ENCODE peak calls at places on chromosomes 12 and 14, in four cellular contexts. M is ovary, T is uterus, S is suprapubic skin. N is an unnamed sample.

GRCh38 chr12:15634010-15634676 is 155.0 kb downstream of the EPS8 start:
- DNase-seq in T (no peak), S (no peak), M (no peak), N (no peak)

GRCh38 chr12:130158775-130159100 is 3.5 kb upstream of the FZD10 start:
- DNase-seq in M (no peak), S (no peak), T (no peak), N (no peak)

GRCh38 chr12:130970165-130970907 is 16.6 kb downstream of the ADGRD1 start:
- DNase-seq in S (peak; percentile 43), T (peak; percentile 3), M (no peak), N (no peak)

GRCh38 chr14:100072783-100073346 is 7.6 kb downstream of the EVL start:
- DNase-seq in M (no peak), S (no peak), T (no peak), N (no peak)

GRCh38 chr12:44162961-44163360 is 327.1 kb downstream of the TMEM117 start:
- DNase-seq in M (no peak), S (no peak), T (no peak), N (no peak)

GRCh38 chr12:131482199-131482598 is 228.7 kb upstream of the SFSWAP start:
- DNase-seq in T (no peak), S (no peak), M (no peak), N (no peak)

GRCh38 chr12:9390761-9391160 is 182.6 kb upstream of the PZP start:
- DNase-seq in M (no peak), T (no peak), S (no peak), N (no peak)

GRCh38 chr14:85607571-85608219 is 77.8 kb downstream of the FLRT2 start:
- DNase-seq in M (no peak), T (no peak), S (no peak), N (no peak)

GRCh38 chr14:29906256-29906885 is 21.3 kb downstream of the PRKD1 start:
- DNase-seq in T (no peak), S (no peak), M (no peak), N (no peak)

GRCh38 chr14:105388976-105389375 is 9.4 kb upstream of the TEX22 start:
- DNase-seq in S (no peak), T (no peak), M (peak; percentile 17), N (no peak)

GRCh38 chr12:54197037-54197909 is 8.5 kb upstream of the SMUG1 start:
- DNase-seq in M (no peak), S (no peak), T (no peak), N (peak; percentile 95)

GRCh38 chr12:101819467-101819866 is 11.3 kb downstream of the GNPTAB start:
- DNase-seq in M (no peak), T (no peak), S (no peak), N (no peak)

GRCh38 chr12:32507559-32508276 is 108.4 kb downstream of the FGD4 start:
- DNase-seq in S (no peak), T (no peak), M (no peak), N (no peak)

GRCh38 chr12:30694971-30695326 is 720 bp downstream of the IPO8 start:
- DNase-seq in M (peak; percentile 33), T (peak; percentile 31), S (no peak), N (peak; percentile 12)

GRCh38 chr12:6943387-6943718 is 263 bp upstream of the RNU7-1 start:
- DNase-seq in S (no peak), T (peak; percentile 81), M (peak; percentile 87), N (peak; percentile 82)

GRCh38 chr14:87109271-87109670 is 883.7 kb downstream of the GALC start:
- DNase-seq in S (no peak), T (no peak), M (no peak), N (no peak)

GRCh38 chr12:126874427-126875026 is 1392.4 kb upstream of the TMEM132C start:
- DNase-seq in M (peak; percentile 17), T (peak; percentile 21), S (no peak), N (peak; percentile 2)

GRCh38 chr12:96094201-96094600 is 58.8 kb upstream of the LTA4H start:
- DNase-seq in M (no peak), S (no peak), T (no peak), N (no peak)

GRCh38 chr12:120684523-120684932 is 2.4 kb upstream of the MLEC start:
- DNase-seq in M (no peak), T (no peak), S (no peak), N (no peak)

GRCh38 chr12:7108042-7108927 is 729 bp downstream of the C1RL start:
- DNase-seq in M (peak; percentile 81), S (peak; percentile 90), T (peak; percentile 79), N (peak; percentile 50)

GRCh38 chr12:7303230-7303629 is 642 bp upstream of the ACSM4 start:
- DNase-seq in M (no peak), T (no peak), S (no peak), N (no peak)

GRCh38 chr12:58364389-58365086 is 423.2 kb downstream of the ATP23 start:
- DNase-seq in S (no peak), M (no peak), T (no peak), N (no peak)

GRCh38 chr14:65792208-65792905 is 379.8 kb downstream of the FUT8 start:
- DNase-seq in S (no peak), M (no peak), T (no peak), N (no peak)

GRCh38 chr12:6272300-6273208 is 37.9 kb upstream of the PLEKHG6 start:
- DNase-seq in T (no peak), M (no peak), S (no peak), N (peak; percentile 10)

DNA sequence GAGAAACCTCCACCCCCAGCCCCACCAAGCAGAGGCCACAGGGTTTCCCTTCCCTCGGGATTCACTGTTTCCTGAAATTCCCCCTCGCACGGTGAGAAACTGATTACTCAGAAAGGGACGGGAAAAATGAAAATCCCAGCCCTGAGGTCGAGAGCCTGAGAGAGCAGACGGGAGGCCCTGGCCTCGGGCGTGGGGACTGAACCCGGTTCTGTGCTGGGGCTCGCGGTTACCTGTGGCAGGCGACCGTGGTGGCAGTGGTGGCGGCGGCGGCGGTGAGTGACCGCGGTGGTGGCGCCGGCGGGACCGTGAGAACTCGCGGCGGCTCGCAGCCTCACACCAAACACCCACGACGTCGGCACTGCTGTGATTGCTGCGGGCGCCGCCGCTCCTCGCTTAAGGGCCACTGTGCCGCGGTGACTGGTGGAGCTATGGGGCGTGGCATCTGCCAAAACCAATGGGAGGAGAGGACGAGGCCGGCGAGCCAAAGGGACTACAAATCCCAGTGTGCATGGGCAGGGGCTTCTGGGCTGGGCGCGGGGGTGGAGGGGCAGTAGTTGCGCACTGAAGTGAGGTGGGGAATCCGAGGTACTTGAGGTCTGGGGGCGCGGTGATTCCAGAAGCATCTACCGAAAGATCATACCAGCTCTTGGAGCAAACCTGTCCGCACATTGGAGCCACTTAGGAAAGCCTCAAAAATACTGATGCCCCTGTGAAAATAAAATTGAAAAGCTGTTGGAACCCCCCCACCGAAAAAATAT is at the start of gene LGMN:
- DNase-seq in S (peak; percentile 98), T (peak; percentile 92), M (peak; percentile 96), N (peak; percentile 97)
- TF ChIP-seq POLR2A in S (peak; percentile 63), T (peak; percentile 99), M (peak; percentile 91), N (peak; percentile 99)

DNA sequence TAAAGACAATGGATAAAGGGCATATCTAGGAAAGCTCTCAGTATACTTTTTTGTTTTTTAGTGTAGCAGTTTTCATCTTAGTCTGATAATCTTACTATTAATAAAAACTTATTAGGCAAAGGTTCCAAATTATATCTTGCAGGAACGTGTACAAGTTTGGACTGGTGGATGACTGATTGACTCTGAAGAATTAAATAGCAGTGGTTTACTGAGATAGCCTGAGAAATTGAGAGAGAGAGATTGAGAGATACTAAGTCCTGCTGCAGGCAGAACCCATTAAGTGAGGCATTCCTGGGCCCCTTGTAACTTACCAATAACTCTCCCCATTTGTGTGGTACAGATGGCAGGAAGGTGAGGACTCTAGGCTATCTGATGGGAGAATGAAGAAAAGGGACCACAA is 80.2 kb upstream of the SLC38A2 start:
- DNase-seq in T (no peak), S (no peak), M (no peak), N (no peak)
- H3K27ac ChIP-seq in T (peak overlapping the region; percentile 66), S (peak overlapping the region; percentile 72), M (no peak overlapping the region), N (peak overlapping the region; percentile 72)

GRCh38 chr12:53049582-53050318 is at the start of gene TNS2:
- DNase-seq in M (peak; percentile 78), T (peak; percentile 81), S (peak; percentile 93), N (peak; percentile 95)
- TF ChIP-seq POLR2A in M (peak; percentile 34), T (peak; percentile 60), S (no peak), N (peak; percentile 87)

GRCh38 chr14:51365241-51365940 is 125.3 kb downstream of the TMX1 start:
- DNase-seq in M (no peak), T (peak; percentile 24), S (no peak), N (no peak)

GRCh38 chr14:51369814-51370213 is 129.8 kb downstream of the TMX1 start:
- DNase-seq in T (no peak), S (no peak), M (no peak), N (no peak)

GRCh38 chr14:51368721-51369163 is 128.7 kb downstream of the TMX1 start:
- DNase-seq in S (no peak), M (no peak), T (no peak), N (no peak)

GRCh38 chr14:51370758-51371386 is 130.8 kb downstream of the TMX1 start:
- DNase-seq in M (no peak), S (no peak), T (no peak), N (no peak)

DNA sequence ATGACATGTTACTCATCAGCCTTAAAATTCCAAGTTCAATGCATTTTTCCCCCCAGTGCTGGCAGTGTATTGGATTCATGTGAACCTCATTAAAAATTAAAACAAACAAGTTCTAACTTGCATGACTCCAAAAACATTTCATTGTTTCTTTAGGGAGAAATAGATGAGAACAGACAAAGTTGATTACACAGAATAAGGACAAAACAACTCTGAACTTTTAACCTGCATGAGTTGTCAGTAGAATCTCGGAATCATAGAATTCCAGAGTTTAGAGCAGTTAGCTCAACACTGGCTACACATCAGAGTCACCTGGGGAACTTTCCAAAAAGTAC is 127.5 kb downstream of the TMX1 start:
- DNase-seq in T (no peak), M (no peak), S (no peak), N (no peak)
- H3K27ac ChIP-seq in T (peak overlapping the region; percentile 34), M (no peak overlapping the region), S (peak overlapping the region; percentile 81), N (no peak overlapping the region)

GRCh38 chr14:92513204-92513965 is at the start of gene RIN3:
- DNase-seq in S (peak; percentile 82), M (peak; percentile 59), T (peak; percentile 53), N (no peak)

GRCh38 chr14:92515510-92516343 is 2.1 kb downstream of the RIN3 start:
- DNase-seq in M (no peak), S (no peak), T (no peak), N (no peak)

GRCh38 chr14:92512807-92513203 is 776 bp upstream of the RIN3 start:
- DNase-seq in S (no peak), T (no peak), M (no peak), N (no peak)

GRCh38 chr14:92514844-92515509 is 1.4 kb downstream of the RIN3 start:
- DNase-seq in M (no peak), T (no peak), S (no peak), N (no peak)

GRCh38 chr14:92513966-92514843 is 624 bp downstream of the RIN3 start:
- DNase-seq in S (no peak), M (peak; percentile 41), T (peak; percentile 31), N (no peak)
- TF ChIP-seq POLR2A in S (no peak), M (no peak), T (no peak), N (no peak)